ENCODE peak calls at places on chromosome 12, in five cellular contexts. M is lower leg skin; N is left lobe of liver; B is heart right ventricle; T is stimulated activated naive CD8-positive, alpha-beta T cell treated with anti-CD3 and anti-CD28 coated beads, Interleukin-15, Interleukin-2, amounts not matched to agents 100 U/mL and 50 U/mL, for 24 hours. G is an unnamed sample.
A peak's percentile ranks its signal among the peaks of the same experiment; 100 is the strongest.

GRCh38 chr12:85843606-85844325 is 7.6 kb upstream of the RASSF9 start:
- DNase-seq in M (no peak), N (no peak), B (no peak), T (no peak), G (no peak)

GRCh38 chr12:104669851-104670337 is 213.1 kb downstream of the CHST11 start:
- DNase-seq in M (no peak), N (no peak), B (peak; percentile 42), T (peak; percentile 26), G (no peak)

GRCh38 chr12:117331691-117332090 is 29.7 kb downstream of the NOS1 start:
- DNase-seq in M (no peak), N (no peak), B (no peak), T (no peak), G (no peak)

GRCh38 chr12:54984602-54985376 is at the start of gene TESPA1:
- DNase-seq in M (peak; percentile 91), N (peak; percentile 48), B (peak; percentile 53), T (peak; percentile 83), G (no peak)

GRCh38 chr12:89092297-89092696 is 260.0 kb downstream of the DUSP6 start:
- DNase-seq in M (no peak), N (no peak), B (no peak), T (no peak), G (no peak)

GRCh38 chr12:61804301-61804700 is 455.9 kb upstream of the USP15 start:
- DNase-seq in M (no peak), N (no peak), B (no peak), T (no peak), G (no peak)

GRCh38 chr12:106228320-106228710 is 19.5 kb downstream of the CKAP4 start:
- DNase-seq in M (peak; percentile 75), N (no peak), B (no peak), T (no peak), G (no peak)

GRCh38 chr12:113860950-113861349 is 105.2 kb downstream of the RBM19 start:
- DNase-seq in M (no peak), N (no peak), B (no peak), T (no peak), G (no peak)

GRCh38 chr12:39431797-39432196 is 11.1 kb downstream of the KIF21A start:
- DNase-seq in M (no peak), N (no peak), B (no peak), T (no peak), G (no peak)

GRCh38 chr12:109624467-109624866 is 50.9 kb downstream of the MVK start:
- DNase-seq in M (no peak), N (no peak), B (no peak), T (no peak), G (no peak)

GRCh38 chr12:58794859-58795258 is 125.4 kb downstream of the LRIG3 start:
- DNase-seq in M (no peak), N (no peak), B (no peak), T (no peak), G (no peak)

GRCh38 chr12:92718483-92718985 is 15.7 kb downstream of the PLEKHG7 start:
- DNase-seq in M (no peak), N (no peak), B (no peak), T (no peak), G (no peak)

GRCh38 chr12:16581416-16581815 is 24.5 kb downstream of the LMO3 start:
- DNase-seq in M (no peak), N (no peak), B (no peak), T (no peak), G (no peak)

GRCh38 chr12:73225941-73226340 is 953.8 kb downstream of the TRHDE start:
- DNase-seq in M (no peak), N (no peak), B (no peak), T (no peak), G (no peak)

GRCh38 chr12:67034110-67034879 is 234.9 kb upstream of the CAND1 start:
- DNase-seq in M (no peak), N (no peak), B (no peak), T (no peak), G (no peak)

GRCh38 chr12:67426067-67426466 is 156.9 kb downstream of the CAND1 start:
- DNase-seq in M (no peak), N (no peak), B (no peak), T (no peak), G (no peak)

GRCh38 chr12:97386133-97386581 is 76.4 kb upstream of the RMST start:
- DNase-seq in M (no peak), N (no peak), B (no peak), T (no peak), G (no peak)

GRCh38 chr12:39958377-39958776 is 147.5 kb downstream of the SLC2A13 start:
- DNase-seq in M (no peak), N (no peak), B (no peak), T (no peak), G (no peak)

GRCh38 chr12:49633703-49634311 is 10.4 kb downstream of the PRPF40B start:
- DNase-seq in M (peak; percentile 66), N (no peak), B (no peak), T (no peak), G (no peak)

GRCh38 chr12:53195516-53196420 is 11.3 kb downstream of the ITGB7 start:
- DNase-seq in M (peak; percentile 58), N (no peak), B (no peak), T (no peak), G (no peak)

GRCh38 chr12:20030847-20031246 is 337.5 kb upstream of the PDE3A start:
- DNase-seq in M (no peak), N (no peak), B (no peak), T (no peak), G (no peak)

GRCh38 chr12:131795688-131796410 is 32.3 kb upstream of the MMP17 start:
- DNase-seq in M (no peak), N (no peak), B (no peak), T (no peak), G (no peak)

GRCh38 chr12:70094467-70094866 is 148.8 kb upstream of the CNOT2 start:
- DNase-seq in M (no peak), N (no peak), B (no peak), T (no peak), G (no peak)

GRCh38 chr12:68867606-68868005 is 59.6 kb downstream of the MDM2 start:
- DNase-seq in M (no peak), N (no peak), B (no peak), T (no peak), G (no peak)

GRCh38 chr12:4267904-4268548 is 5.5 kb upstream of the CCND2 start:
- DNase-seq in M (no peak), N (no peak), B (no peak), T (no peak), G (no peak)

GRCh38 chr12:110514363-110514762 is 12.2 kb downstream of the RAD9B start:
- DNase-seq in M (no peak), N (no peak), B (no peak), T (no peak), G (no peak)

GRCh38 chr12:57063991-57064725 is 14.2 kb upstream of the MYO1A start:
- DNase-seq in M (no peak), N (no peak), B (no peak), T (peak; percentile 53), G (no peak)

GRCh38 chr12:4225571-4225970 is 48.0 kb upstream of the CCND2 start:
- DNase-seq in M (no peak), N (peak; percentile 8), B (no peak), T (no peak), G (peak; percentile 36)

GRCh38 chr12:116765271-116765670 is 27.2 kb downstream of the RNFT2 start:
- DNase-seq in M (no peak), N (no peak), B (no peak), T (no peak), G (no peak)

GRCh38 chr12:7693793-7694192 is 1.8 kb downstream of the GDF3 start:
- DNase-seq in M (no peak), N (no peak), B (no peak), T (no peak), G (no peak)

GRCh38 chr12:127729381-127729780 is 537.6 kb upstream of the TMEM132C start:
- DNase-seq in M (no peak), N (no peak), B (no peak), T (no peak), G (no peak)